ENCODE peak calls at places on chromosomes 13 and 19, in six cellular contexts. Z is AG04450, R is adrenal gland, K is astrocyte of the spinal cord, S is ovary, P is GM23248. Y is an unnamed sample.

GRCh38 chr13:24165746-24166145 is 5.2 kb downstream of the SPATA13 start:
- DNase-seq in Z (no peak), R (no peak), K (peak; percentile 46), S (no peak), P (peak; percentile 86), Y (peak; percentile 35)

GRCh38 chr13:101416181-101417042 is at the start of gene NALCN:
- DNase-seq in Z (no peak), R (peak; percentile 3), K (peak; percentile 27), S (no peak), P (peak; percentile 69), Y (peak; percentile 18)

GRCh38 chr13:73945871-73946270 is 188.3 kb downstream of the KLF12 start:
- DNase-seq in Z (no peak), R (no peak), K (peak; percentile 36), S (no peak), P (peak; percentile 61), Y (no peak)

GRCh38 chr13:59356607-59357006 is 807.1 kb downstream of the DIAPH3 start:
- DNase-seq in Z (peak; percentile 16), R (peak; percentile 68), K (peak; percentile 35), S (peak; percentile 39), P (peak; percentile 1), Y (peak; percentile 82)

GRCh38 chr13:90706631-90707030 is 640.9 kb upstream of the MIR17HG start:
- DNase-seq in Z (no peak), R (no peak), K (no peak), S (no peak), P (no peak), Y (no peak)

GRCh38 chr13:81762449-81762848 is 1421.5 kb upstream of the SPRY2 start:
- DNase-seq in Z (no peak), R (no peak), K (no peak), S (no peak), P (no peak), Y (no peak)

GRCh38 chr13:111121421-111121820 is 6.3 kb downstream of the ARHGEF7 start:
- DNase-seq in Z (no peak), R (no peak), K (no peak), S (no peak), P (no peak), Y (no peak)

GRCh38 chr13:21088534-21088933 is 27.1 kb upstream of the LATS2 start:
- DNase-seq in Z (no peak), R (no peak), K (no peak), S (no peak), P (no peak), Y (no peak)

GRCh38 chr13:77893066-77893465 is 25.6 kb downstream of the EDNRB start:
- DNase-seq in Z (no peak), R (no peak), K (no peak), S (no peak), P (no peak), Y (no peak)

GRCh38 chr19:861756-862528 is 2.5 kb downstream of the CFD start:
- DNase-seq in Z (no peak), R (peak; percentile 45), K (peak; percentile 23), S (peak; percentile 53), P (peak; percentile 50), Y (peak; percentile 31)

GRCh38 chr19:52735734-52736133 is 890 bp upstream of the ZNF611 start:
- DNase-seq in Z (no peak), R (peak; percentile 55), K (peak; percentile 31), S (peak; percentile 63), P (peak; percentile 15), Y (peak; percentile 75)

GRCh38 chr19:46374526-46375475 is 27.9 kb downstream of the PPP5C start:
- DNase-seq in Z (no peak), R (no peak), K (no peak), S (no peak), P (no peak), Y (no peak)

GRCh38 chr19:3785464-3785937 is 680 bp downstream of the MATK start:
- DNase-seq in Z (no peak), R (no peak), K (no peak), S (no peak), P (no peak), Y (no peak)

GRCh38 chr19:3784607-3785463 is 1.3 kb downstream of the MATK start:
- DNase-seq in Z (no peak), R (no peak), K (no peak), S (no peak), P (peak; percentile 33), Y (no peak)

GRCh38 chr19:3788991-3789778 is 3.0 kb upstream of the MATK start:
- DNase-seq in Z (no peak), R (no peak), K (no peak), S (no peak), P (no peak), Y (no peak)

GRCh38 chr19:3783660-3784584 is 2.3 kb downstream of the MATK start:
- DNase-seq in Z (no peak), R (no peak), K (no peak), S (no peak), P (no peak), Y (no peak)

DNA sequence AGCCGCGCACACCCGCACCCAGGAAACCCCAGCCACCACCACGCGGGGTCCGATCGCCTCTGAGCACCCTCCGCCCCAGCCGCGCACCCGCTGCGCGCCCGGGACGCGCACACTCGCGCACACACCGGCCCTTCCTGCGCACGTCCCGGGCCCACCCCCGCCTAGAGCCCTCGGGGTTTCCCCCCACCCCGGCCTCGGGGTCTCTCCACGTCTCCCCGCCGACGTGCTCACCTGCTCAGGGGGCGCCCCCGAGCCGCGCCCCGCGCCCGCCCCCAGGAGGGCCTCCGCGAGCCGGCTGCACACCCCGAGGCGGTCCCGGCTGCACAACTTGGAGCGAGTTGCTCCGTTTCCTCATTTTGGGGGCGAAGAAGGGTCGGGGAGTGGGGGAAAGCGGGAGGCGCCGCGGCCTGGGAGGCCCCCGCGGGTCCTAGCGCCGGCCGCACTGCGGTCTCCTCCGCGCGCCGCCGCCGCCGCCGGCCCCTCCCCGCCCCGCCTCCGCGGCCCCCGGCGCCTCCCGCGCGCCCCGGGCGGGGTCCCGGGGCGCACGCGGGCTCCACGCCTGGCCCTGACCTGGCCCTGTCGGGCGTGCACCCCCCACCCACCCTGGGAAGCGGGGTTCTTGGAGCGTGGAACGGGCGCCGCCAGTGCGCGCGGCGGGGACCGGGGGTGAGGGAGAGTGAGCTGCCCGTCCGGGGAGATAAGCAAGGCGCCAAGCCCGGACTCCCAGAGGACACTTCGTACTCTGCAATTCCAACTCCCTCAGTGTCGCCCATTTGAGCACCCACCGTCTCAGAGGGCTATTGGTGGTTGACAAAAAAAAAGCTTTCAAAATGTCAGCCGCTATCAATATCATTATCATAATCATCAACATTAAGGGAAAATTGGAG is at the start of gene MATK:
- DNase-seq in Z (no peak), R (no peak), K (no peak), S (no peak), P (no peak), Y (no peak)
- H3K4me3 ChIP-seq in Z (no peak within 1 kb of the TSS), R (peak within 1 kb of the TSS; percentile 32), K (no peak within 1 kb of the TSS), S (no peak within 1 kb of the TSS), P (no peak within 1 kb of the TSS), Y (no peak within 1 kb of the TSS)

DNA sequence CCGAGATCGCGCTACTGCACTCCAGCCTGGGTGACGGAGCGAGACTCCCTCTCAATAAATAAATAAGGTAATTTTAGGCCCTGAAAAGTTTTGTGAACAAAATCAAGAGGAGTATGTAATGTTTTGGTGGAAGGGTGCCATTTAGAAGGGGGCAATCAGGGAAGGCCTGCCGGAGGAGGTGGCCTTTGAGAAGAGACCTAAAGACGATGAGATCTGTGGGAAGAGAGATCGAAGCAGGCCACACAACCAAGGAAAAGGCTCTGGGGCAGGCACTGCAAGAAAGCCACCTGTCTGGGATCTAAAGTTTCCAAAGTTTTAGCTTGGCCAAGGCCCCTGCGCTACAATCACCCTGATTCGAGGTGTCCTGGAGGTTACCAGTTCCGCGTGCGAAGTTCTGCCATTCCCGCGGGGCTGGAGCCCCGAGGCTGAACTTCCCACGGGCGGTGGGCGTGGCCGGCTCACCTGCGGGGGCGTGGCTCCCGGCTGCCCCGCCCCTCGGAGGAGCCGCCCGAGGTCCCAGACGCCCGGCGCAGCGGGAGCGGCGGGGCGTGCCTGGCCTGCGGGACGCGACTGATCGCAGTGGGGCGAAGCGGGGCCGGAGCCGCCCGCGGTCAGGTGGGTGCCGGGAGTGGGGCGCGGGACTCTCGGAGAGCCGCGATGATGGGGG is at the start of gene KLC3:
- DNase-seq in Z (no peak), R (no peak), K (no peak), S (no peak), P (peak; percentile 18), Y (no peak)
- H3K4me3 ChIP-seq in Z (peak within 1 kb of the TSS; percentile 13), R (peak within 1 kb of the TSS; percentile 46), K (no peak within 1 kb of the TSS), S (no peak within 1 kb of the TSS), P (no peak within 1 kb of the TSS), Y (no peak within 1 kb of the TSS)

GRCh38 chr19:10191347-10191746 is 3.4 kb downstream of the DNMT1 start:
- DNase-seq in Z (peak; percentile 79), R (peak; percentile 15), K (peak; percentile 94), S (no peak), P (peak; percentile 75), Y (peak; percentile 87)

GRCh38 chr19:10195199-10195519 is 406 bp upstream of the DNMT1 start:
- DNase-seq in Z (no peak), R (no peak), K (no peak), S (no peak), P (no peak), Y (no peak)

GRCh38 chr19:10193666-10194499 is 870 bp downstream of the DNMT1 start:
- DNase-seq in Z (no peak), R (no peak), K (peak; percentile 41), S (peak; percentile 20), P (peak; percentile 88), Y (peak; percentile 40)

GRCh38 chr19:10194500-10195198 is at the start of gene DNMT1:
- DNase-seq in Z (peak; percentile 92), R (peak; percentile 94), K (peak; percentile 97), S (peak; percentile 94), P (peak; percentile 97), Y (peak; percentile 98)

DNA sequence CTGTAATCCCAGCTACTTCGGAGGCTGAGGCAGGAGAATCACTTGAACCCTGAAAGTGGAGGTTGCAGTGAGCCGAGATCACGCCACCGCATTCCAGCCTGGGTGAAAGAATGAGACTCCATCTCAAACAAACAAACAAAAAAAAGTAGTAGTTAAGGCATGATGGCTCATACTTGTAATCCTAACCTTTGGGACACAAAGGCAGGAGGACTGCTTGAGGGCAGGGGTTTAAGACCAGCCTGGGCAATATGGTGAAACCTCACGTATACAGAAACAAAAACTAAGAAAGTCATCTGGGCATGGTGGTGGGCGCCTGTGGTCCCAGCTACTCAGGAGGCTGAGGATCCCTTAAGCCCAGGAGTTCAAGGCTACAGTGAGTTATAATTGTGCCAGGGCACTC is 1.8 kb downstream of the DNMT1 start:
- DNase-seq in Z (no peak), R (no peak), K (no peak), S (no peak), P (no peak), Y (no peak)
- H3K4me3 ChIP-seq in Z (no peak overlapping the region), R (no peak overlapping the region), K (no peak overlapping the region), S (no peak overlapping the region), P (peak overlapping the region; percentile 94), Y (no peak overlapping the region)

DNA sequence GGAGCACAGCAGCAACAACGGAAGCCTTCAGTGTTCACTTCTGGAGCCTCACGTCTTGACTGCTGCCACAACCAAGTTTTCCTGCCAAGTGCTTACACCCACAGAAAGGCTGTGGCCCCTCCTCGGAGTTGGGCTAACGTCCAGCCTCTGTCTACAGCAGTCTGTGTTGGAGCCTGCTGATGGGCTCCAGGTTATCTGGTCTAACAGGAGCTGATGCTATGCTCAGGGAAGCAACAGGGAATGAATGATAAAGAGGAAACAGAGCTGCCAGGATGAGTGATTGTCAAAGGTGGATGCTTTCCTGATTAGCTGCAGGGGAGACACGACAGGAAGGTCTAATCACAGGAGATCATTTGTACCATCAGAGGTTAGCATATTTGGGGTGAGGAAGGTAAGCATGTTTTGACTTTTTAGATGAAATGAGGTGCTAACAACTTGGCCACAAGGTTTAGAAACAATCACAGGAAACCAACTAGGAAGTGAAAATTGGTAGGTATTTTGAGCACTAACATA is 53.8 kb upstream of the RCBTB2 start:
- DNase-seq in Z (no peak), R (peak; percentile 51), K (peak; percentile 33), S (peak; percentile 51), P (peak; percentile 35), Y (peak; percentile 61)
- H3K4me3 ChIP-seq in Z (no peak overlapping the region), R (no peak overlapping the region), K (no peak overlapping the region), S (no peak overlapping the region), P (no peak overlapping the region), Y (no peak overlapping the region)

Y was measured in choroid plexus epithelial cell.